ENCODE peak calls at places on chromosomes 6 and 20, in seven cellular contexts. M, G, Y, N, L, P and W are unnamed samples.

GRCh38 chr6:1267057-1267732 is 44.7 kb upstream of the FOXQ1 start:
- DNase-seq in Y (no peak), M (peak), L (no peak), N (no peak), G (no peak), P (no peak), W (no peak)

GRCh38 chr6:20687494-20687893 is 153.2 kb downstream of the CDKAL1 start:
- DNase-seq in Y (no peak), N (no peak), P (no peak), M (no peak), L (no peak), G (no peak), W (no peak)

GRCh38 chr6:84546427-84546914 is 217.9 kb downstream of the TBX18 start:
- DNase-seq in G (no peak), Y (no peak), P (no peak), N (no peak), L (peak), M (no peak), W (no peak)

GRCh38 chr20:9218412-9219001 is 149.6 kb downstream of the PLCB4 start:
- DNase-seq in Y (no peak), M (no peak), N (no peak), L (no peak), G (no peak), P (peak), W (no peak)

GRCh38 chr6:6900566-6901204 is 207.1 kb upstream of the RREB1 start:
- DNase-seq in M (no peak), G (no peak), L (no peak), N (no peak), P (no peak), Y (no peak), W (no peak)

GRCh38 chr20:34971038-34971872 is 15.6 kb downstream of the MYH7B start:
- DNase-seq in Y (no peak), G (no peak), L (peak), P (no peak), M (no peak), N (peak), W (no peak)

GRCh38 chr6:37289931-37290330 is 32.0 kb upstream of the TMEM217 start:
- DNase-seq in P (no peak), Y (peak), G (no peak), N (no peak), M (no peak), L (no peak), W (no peak)

GRCh38 chr6:149938571-149939462 is 3.0 kb upstream of the ULBP2 start:
- DNase-seq in N (no peak), P (no peak), L (no peak), M (no peak), Y (peak), G (no peak), W (no peak)

GRCh38 chr6:169109381-169109780 is 144.3 kb downstream of the THBS2 start:
- DNase-seq in L (no peak), P (no peak), Y (no peak), M (no peak), G (no peak), N (no peak), W (no peak)

GRCh38 chr20:18254615-18255014 is 33.7 kb upstream of the ZNF133 start:
- DNase-seq in P (no peak), G (no peak), Y (no peak), L (no peak), N (no peak), M (no peak), W (no peak)

GRCh38 chr20:45969712-45970634 is 2.0 kb downstream of the ZNF335 start:
- DNase-seq in G (peak), L (peak), Y (peak), N (peak), M (peak), P (peak), W (no peak)

GRCh38 chr6:10522929-10523573 is 1.9 kb downstream of the GCNT2 start:
- DNase-seq in G (no peak), P (no peak), M (peak), Y (no peak), L (no peak), N (no peak), W (no peak)

GRCh38 chr20:21613512-21613911 is 92.0 kb upstream of the PAX1 start:
- DNase-seq in P (no peak), L (peak), M (peak), Y (no peak), N (no peak), G (peak), W (peak)

GRCh38 chr20:3045042-3045815 is 623 bp upstream of the MRPS26 start:
- DNase-seq in L (peak), G (no peak), P (peak), M (no peak), Y (no peak), N (peak), W (no peak)

GRCh38 chr20:24634855-24635254 is 165.4 kb downstream of the SYNDIG1 start:
- DNase-seq in N (no peak), G (no peak), P (peak), Y (no peak), L (peak), M (peak), W (no peak)

GRCh38 chr20:21681219-21681931 is 24.1 kb upstream of the PAX1 start:
- DNase-seq in L (no peak), Y (no peak), N (no peak), M (no peak), G (no peak), P (no peak), W (peak)

GRCh38 chr20:60882776-60883303 is 369.2 kb upstream of the CDH4 start:
- DNase-seq in Y (no peak), N (no peak), M (no peak), L (no peak), G (no peak), P (no peak), W (no peak)

GRCh38 chr20:44691424-44692423 is 23.4 kb upstream of the CCN5 start:
- DNase-seq in G (no peak), L (no peak), N (no peak), M (no peak), P (no peak), Y (no peak), W (no peak)

GRCh38 chr6:136463796-136464542 is 86.3 kb downstream of the MAP7 start:
- DNase-seq in Y (no peak), L (no peak), G (no peak), M (no peak), P (no peak), N (no peak), W (no peak)

GRCh38 chr6:52566853-52567279 is 10.0 kb downstream of the TRAM2 start:
- DNase-seq in L (no peak), P (peak), N (no peak), G (no peak), Y (no peak), M (peak), W (no peak)

GRCh38 chr20:22863881-22864280 is 171.2 kb upstream of the SSTR4 start:
- DNase-seq in P (no peak), G (no peak), L (peak), M (no peak), N (no peak), Y (no peak), W (no peak)

GRCh38 chr6:29627762-29628418 is 5.1 kb downstream of the GABBR1 start:
- DNase-seq in G (peak), Y (peak), M (no peak), L (peak), N (peak), P (peak), W (peak)

DNA sequence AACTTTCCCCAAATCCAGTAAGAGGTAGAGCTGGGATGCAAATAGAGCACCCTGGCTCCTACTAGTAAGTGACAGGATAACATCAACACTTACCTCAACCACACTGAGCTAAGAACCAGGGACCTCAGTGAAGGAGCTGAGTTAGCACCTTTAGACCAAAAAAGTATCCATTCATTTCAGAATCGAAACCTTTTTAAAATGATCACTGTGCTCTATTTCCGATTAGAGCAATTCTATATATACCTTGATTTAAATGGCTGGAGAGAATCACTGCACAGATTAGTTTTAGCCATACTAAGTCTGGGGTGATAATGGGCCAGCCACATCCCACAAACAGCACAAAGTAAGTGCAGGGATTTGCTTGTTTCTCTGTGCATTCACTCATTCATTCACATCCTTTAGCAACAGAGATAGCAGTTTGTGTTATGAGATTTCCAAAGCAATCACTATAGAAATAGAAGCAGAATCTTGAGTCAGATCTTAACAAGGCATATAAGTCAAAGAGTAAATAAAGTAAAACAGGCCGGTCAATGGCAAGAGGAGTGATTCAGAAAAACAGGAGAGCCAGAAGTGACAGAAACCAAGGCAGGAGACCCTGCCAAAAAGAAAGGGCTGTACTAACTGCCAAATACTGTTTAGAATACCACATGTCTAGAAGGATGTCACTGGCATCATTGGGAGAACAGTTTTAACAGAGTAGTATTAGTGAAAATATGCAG is 136.3 kb downstream of the KIF13A start:
- DNase-seq in M (no peak), P (no peak), Y (no peak), G (no peak), N (no peak), L (no peak), W (no peak)
- H3K27ac ChIP-seq in M (no peak), P (peak), Y (no peak), G (no peak), N (no peak), L (no peak), W (no peak)

GRCh38 chr20:47574616-47575401 is 73.1 kb downstream of the NCOA3 start:
- DNase-seq in P (peak), G (peak), L (no peak), M (no peak), Y (peak), N (no peak), W (no peak)
- H3K27ac ChIP-seq in P (peak), G (no peak), L (no peak), M (no peak), Y (peak), N (no peak), W (no peak)

GRCh38 chr6:117545161-117545595 is 57.1 kb downstream of the GOPC start:
- DNase-seq in Y (no peak), L (no peak), G (no peak), M (peak), P (no peak), N (no peak), W (no peak)
- H3K27ac ChIP-seq in Y (no peak), L (no peak), G (no peak), M (peak), P (no peak), N (no peak), W (no peak)

GRCh38 chr6:25068866-25069265 is 133.1 kb upstream of the RIPOR2 start:
- DNase-seq in G (no peak), Y (no peak), P (no peak), N (no peak), L (no peak), M (no peak), W (no peak)

GRCh38 chr6:25066593-25066992 is 130.8 kb upstream of the RIPOR2 start:
- DNase-seq in L (no peak), G (no peak), N (no peak), P (no peak), M (no peak), Y (no peak), W (no peak)

GRCh38 chr6:25070547-25071366 is 135.0 kb upstream of the RIPOR2 start:
- DNase-seq in Y (peak), N (peak), G (peak), M (peak), P (peak), L (peak), W (peak)
- H3K27ac ChIP-seq in Y (peak), N (no peak), G (no peak), M (no peak), P (no peak), L (no peak), W (no peak)